ENCODE peak calls at places on chromosomes 11 and 22, in four cellular contexts. One of them, this sample, is unnamed.

GRCh38 chr22:42805016-42805997 is 51.8 kb downstream of the ARFGAP3 start:
- DNase-seq in trophoblast cell: no peak
- DNase-seq in GM23338: peak; percentile 34
- DNase-seq in thoracic aorta: no peak
- DNase-seq in this sample: no peak

GRCh38 chr22:45454260-45454659 is 40.8 kb downstream of the RIBC2 start:
- DNase-seq in trophoblast cell: no peak
- DNase-seq in GM23338: no peak
- DNase-seq in thoracic aorta: no peak
- DNase-seq in this sample: no peak

GRCh38 chr11:57202282-57202681 is 20.5 kb downstream of the LRRC55 start:
- DNase-seq in trophoblast cell: no peak
- DNase-seq in GM23338: no peak
- DNase-seq in thoracic aorta: no peak
- DNase-seq in this sample: no peak

GRCh38 chr11:128802358-128802981 is 64.6 kb downstream of the KCNJ1 start:
- DNase-seq in trophoblast cell: no peak
- DNase-seq in GM23338: peak; percentile 83
- DNase-seq in thoracic aorta: no peak
- DNase-seq in this sample: no peak

GRCh38 chr11:110715541-110715940 is 3.3 kb upstream of the ARHGAP20 start:
- DNase-seq in trophoblast cell: no peak
- DNase-seq in GM23338: no peak
- DNase-seq in thoracic aorta: no peak
- DNase-seq in this sample: no peak

GRCh38 chr11:19727246-19727645 is 14.6 kb downstream of the NAV2 start:
- DNase-seq in trophoblast cell: no peak
- DNase-seq in GM23338: no peak
- DNase-seq in thoracic aorta: no peak
- DNase-seq in this sample: no peak

GRCh38 chr22:48974443-48975251 is 853.0 kb downstream of the BRD1 start:
- DNase-seq in trophoblast cell: no peak
- DNase-seq in GM23338: no peak
- DNase-seq in thoracic aorta: no peak
- DNase-seq in this sample: no peak

GRCh38 chr22:42217752-42218280 is 52.6 kb downstream of the TCF20 start:
- DNase-seq in trophoblast cell: no peak
- DNase-seq in GM23338: peak; percentile 68
- DNase-seq in thoracic aorta: no peak
- DNase-seq in this sample: no peak

GRCh38 chr11:62627718-62628117 is 5.9 kb upstream of the B3GAT3 start:
- DNase-seq in trophoblast cell: no peak
- DNase-seq in GM23338: no peak
- DNase-seq in thoracic aorta: no peak
- DNase-seq in this sample: no peak
- H3K36me3 ChIP-seq in trophoblast cell: peaks cover 71% of the 10 kb centered on the region
- H3K36me3 ChIP-seq in GM23338: peaks cover 48% of the 10 kb centered on the region
- H3K36me3 ChIP-seq in thoracic aorta: peaks cover 66% of the 10 kb centered on the region
- H3K36me3 ChIP-seq in this sample: peaks cover 28% of the 10 kb centered on the region

GRCh38 chr22:38214248-38215056 is 12.7 kb downstream of the MAFF start:
- DNase-seq in trophoblast cell: peak; percentile 66
- DNase-seq in GM23338: peak; percentile 92
- DNase-seq in thoracic aorta: no peak
- DNase-seq in this sample: peak; percentile 77
- H3K4me3 ChIP-seq in trophoblast cell: peak overlapping the region; percentile 64
- H3K4me3 ChIP-seq in GM23338: peak overlapping the region; percentile 61
- H3K4me3 ChIP-seq in thoracic aorta: peak overlapping the region; percentile 49
- H3K4me3 ChIP-seq in this sample: no peak overlapping the region

GRCh38 chr11:74951241-74951640 is 2.2 kb downstream of the SPCS2 start:
- DNase-seq in trophoblast cell: no peak
- DNase-seq in GM23338: no peak
- DNase-seq in thoracic aorta: no peak
- DNase-seq in this sample: no peak

GRCh38 chr11:74952752-74953151 is 3.7 kb downstream of the SPCS2 start:
- DNase-seq in trophoblast cell: no peak
- DNase-seq in GM23338: no peak
- DNase-seq in thoracic aorta: no peak
- DNase-seq in this sample: no peak

GRCh38 chr11:74953448-74953847 is 4.4 kb downstream of the SPCS2 start:
- DNase-seq in trophoblast cell: no peak
- DNase-seq in GM23338: no peak
- DNase-seq in thoracic aorta: no peak
- DNase-seq in this sample: no peak

GRCh38 chr11:74956387-74956786 is 7.3 kb downstream of the SPCS2 start:
- DNase-seq in trophoblast cell: no peak
- DNase-seq in GM23338: no peak
- DNase-seq in thoracic aorta: no peak
- DNase-seq in this sample: no peak

GRCh38 chr11:74954199-74954598 is 5.1 kb downstream of the SPCS2 start:
- DNase-seq in trophoblast cell: no peak
- DNase-seq in GM23338: no peak
- DNase-seq in thoracic aorta: no peak
- DNase-seq in this sample: no peak
- H3K4me1 ChIP-seq in trophoblast cell: no peaks in the 10 kb centered on the region
- H3K4me1 ChIP-seq in GM23338: peaks cover 12% of the 10 kb centered on the region
- H3K4me1 ChIP-seq in thoracic aorta: peaks cover 16% of the 10 kb centered on the region
- H3K4me1 ChIP-seq in this sample: peaks cover 10% of the 10 kb centered on the region

GRCh38 chr11:130890039-130890745 is 26.1 kb downstream of the SNX19 start:
- DNase-seq in trophoblast cell: no peak
- DNase-seq in GM23338: no peak
- DNase-seq in thoracic aorta: no peak
- DNase-seq in this sample: no peak
- H3K36me3 ChIP-seq in trophoblast cell: peaks cover 2% of the 10 kb centered on the region
- H3K36me3 ChIP-seq in GM23338: peaks cover 3% of the 10 kb centered on the region
- H3K36me3 ChIP-seq in thoracic aorta: peaks cover 7% of the 10 kb centered on the region
- H3K36me3 ChIP-seq in this sample: no peaks in the 10 kb centered on the region

DNA sequence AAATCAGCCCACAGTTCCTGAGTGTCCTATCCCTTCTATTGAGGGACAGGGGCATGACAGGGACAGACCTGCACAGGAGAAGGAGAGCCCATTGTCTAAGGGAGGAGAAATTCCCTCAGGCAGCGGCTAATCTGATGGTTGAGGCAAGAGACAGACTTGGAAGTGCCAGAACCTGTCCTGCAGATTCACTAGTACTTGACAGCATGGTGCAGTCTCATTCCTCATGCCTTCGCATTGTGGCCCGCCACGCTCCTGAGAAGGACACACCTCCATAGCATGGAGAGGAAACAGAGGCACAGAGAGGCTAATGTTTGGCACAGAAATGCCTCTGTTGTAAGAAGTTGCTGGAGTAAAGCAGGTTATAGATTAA is 3.2 kb downstream of the P2RY6 start:
- DNase-seq in trophoblast cell: peak; percentile 92
- DNase-seq in GM23338: no peak
- DNase-seq in thoracic aorta: no peak
- DNase-seq in this sample: no peak
- H3K4me3 ChIP-seq in trophoblast cell: no peak overlapping the region
- H3K4me3 ChIP-seq in GM23338: no peak overlapping the region
- H3K4me3 ChIP-seq in thoracic aorta: no peak overlapping the region
- H3K4me3 ChIP-seq in this sample: no peak overlapping the region

GRCh38 chr11:72779495-72780128 is 14.2 kb downstream of the STARD10 start:
- DNase-seq in trophoblast cell: no peak
- DNase-seq in GM23338: no peak
- DNase-seq in thoracic aorta: no peak
- DNase-seq in this sample: no peak
- H3K4me1 ChIP-seq in trophoblast cell: peaks cover 58% of the 10 kb centered on the region
- H3K4me1 ChIP-seq in GM23338: peaks cover 10% of the 10 kb centered on the region
- H3K4me1 ChIP-seq in thoracic aorta: peaks cover 9% of the 10 kb centered on the region
- H3K4me1 ChIP-seq in this sample: peaks cover 44% of the 10 kb centered on the region

GRCh38 chr11:114074546-114075342 is 15.2 kb downstream of the ZBTB16 start:
- DNase-seq in trophoblast cell: no peak
- DNase-seq in GM23338: no peak
- DNase-seq in thoracic aorta: no peak
- DNase-seq in this sample: no peak

GRCh38 chr11:114073506-114074381 is 14.2 kb downstream of the ZBTB16 start:
- DNase-seq in trophoblast cell: no peak
- DNase-seq in GM23338: no peak
- DNase-seq in thoracic aorta: no peak
- DNase-seq in this sample: no peak

GRCh38 chr11:114075891-114076441 is 16.5 kb downstream of the ZBTB16 start:
- DNase-seq in trophoblast cell: peak; percentile 7
- DNase-seq in GM23338: peak; percentile 88
- DNase-seq in thoracic aorta: no peak
- DNase-seq in this sample: no peak

GRCh38 chr11:114076974-114077373 is 17.5 kb downstream of the ZBTB16 start:
- DNase-seq in trophoblast cell: no peak
- DNase-seq in GM23338: no peak
- DNase-seq in thoracic aorta: no peak
- DNase-seq in this sample: no peak

DNA sequence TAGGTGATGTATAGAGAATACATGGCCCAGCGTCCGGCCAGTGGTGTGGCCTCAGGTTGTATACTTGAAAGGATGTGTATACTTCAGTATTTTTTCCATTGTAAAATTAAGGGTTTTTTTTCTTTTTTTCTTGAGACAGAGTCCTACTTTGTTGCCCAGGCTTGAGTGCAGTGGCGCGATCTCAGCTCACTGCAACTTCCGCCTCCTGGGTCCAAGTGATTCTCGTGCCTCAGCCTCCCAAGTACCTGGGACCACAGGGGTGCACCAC is 15.8 kb downstream of the ZBTB16 start:
- DNase-seq in trophoblast cell: no peak
- DNase-seq in GM23338: no peak
- DNase-seq in thoracic aorta: no peak
- DNase-seq in this sample: no peak
- H3K36me3 ChIP-seq in trophoblast cell: no peaks in the 10 kb centered on the region
- H3K36me3 ChIP-seq in GM23338: no peaks in the 10 kb centered on the region
- H3K36me3 ChIP-seq in thoracic aorta: peaks cover 48% of the 10 kb centered on the region
- H3K36me3 ChIP-seq in this sample: no peaks in the 10 kb centered on the region

This sample was measured in mucosa of descending colon.